ENCODE peak calls at places on chromosomes 3 and 15, in ten cellular contexts. E is GM20000, U is heart right ventricle, N is brain microvascular endothelial cell, Q is AG10803, F is tibial artery, O is lung, L is transverse colon, P is HFF-Myc, X is WTC11. D is an unnamed sample.

GRCh38 chr3:184291738-184292445 is 7.1 kb upstream of the PSMD2 start:
- DNase-seq in O (no peak), E (no peak), U (no peak), P (no peak), X (no peak), F (no peak), Q (no peak), L (no peak), N (no peak), D (no peak)

GRCh38 chr3:14143826-14144225 is 19.0 kb downstream of the TMEM43 start:
- DNase-seq in Q (peak), O (peak), E (no peak), X (no peak), F (peak), P (peak), L (peak), N (peak), U (no peak), D (no peak)

GRCh38 chr3:179589143-179589542 is 15.3 kb downstream of the MRPL47 start:
- DNase-seq in X (no peak), L (no peak), U (no peak), Q (no peak), N (no peak), O (no peak), F (no peak), E (peak), P (no peak), D (no peak)

GRCh38 chr15:90044916-90045371 is 43.8 kb downstream of the ZNF710 start:
- DNase-seq in N (no peak), E (no peak), L (no peak), F (no peak), U (no peak), P (no peak), Q (no peak), X (no peak), O (no peak), D (no peak)

GRCh38 chr3:48240711-48241491 is at the start of gene ZNF589:
- DNase-seq in N (peak), Q (peak), X (peak), O (peak), F (peak), P (peak), L (peak), E (peak), U (peak), D (peak)

GRCh38 chr3:72625616-72626337 is 222.5 kb downstream of the SHQ1 start:
- DNase-seq in O (no peak), F (no peak), X (no peak), E (no peak), Q (peak), N (no peak), L (no peak), P (no peak), U (no peak), D (no peak)

GRCh38 chr3:66344391-66344811 is 123.6 kb downstream of the SLC25A26 start:
- DNase-seq in L (peak), P (no peak), E (no peak), F (no peak), N (no peak), X (no peak), O (no peak), U (no peak), Q (no peak), D (no peak)

GRCh38 chr15:49865925-49866757 is 245.3 kb downstream of the DTWD1 start:
- DNase-seq in N (no peak), Q (no peak), X (no peak), P (peak), U (no peak), E (no peak), O (no peak), F (no peak), L (no peak), D (no peak)

GRCh38 chr3:189392969-189393368 is 221.2 kb downstream of the TPRG1 start:
- DNase-seq in O (no peak), N (no peak), X (no peak), L (peak), U (no peak), F (no peak), Q (no peak), E (no peak), P (no peak), D (no peak)

GRCh38 chr3:196533260-196533681 is 18.1 kb upstream of the SMCO1 start:
- DNase-seq in U (no peak), Q (no peak), O (no peak), N (peak), X (peak), L (no peak), P (no peak), E (no peak), F (no peak), D (no peak)

GRCh38 chr15:74976159-74976558 is 19.2 kb upstream of the SCAMP5 start:
- DNase-seq in Q (no peak), E (no peak), P (no peak), X (no peak), L (no peak), O (no peak), F (no peak), N (no peak), U (no peak), D (no peak)
- TF ChIP-seq CTCF in Q (no peak), E (no peak), P (no peak), X (no peak), L (no peak), O (no peak), F (no peak), N (peak), U (no peak), D (no peak)

DNA sequence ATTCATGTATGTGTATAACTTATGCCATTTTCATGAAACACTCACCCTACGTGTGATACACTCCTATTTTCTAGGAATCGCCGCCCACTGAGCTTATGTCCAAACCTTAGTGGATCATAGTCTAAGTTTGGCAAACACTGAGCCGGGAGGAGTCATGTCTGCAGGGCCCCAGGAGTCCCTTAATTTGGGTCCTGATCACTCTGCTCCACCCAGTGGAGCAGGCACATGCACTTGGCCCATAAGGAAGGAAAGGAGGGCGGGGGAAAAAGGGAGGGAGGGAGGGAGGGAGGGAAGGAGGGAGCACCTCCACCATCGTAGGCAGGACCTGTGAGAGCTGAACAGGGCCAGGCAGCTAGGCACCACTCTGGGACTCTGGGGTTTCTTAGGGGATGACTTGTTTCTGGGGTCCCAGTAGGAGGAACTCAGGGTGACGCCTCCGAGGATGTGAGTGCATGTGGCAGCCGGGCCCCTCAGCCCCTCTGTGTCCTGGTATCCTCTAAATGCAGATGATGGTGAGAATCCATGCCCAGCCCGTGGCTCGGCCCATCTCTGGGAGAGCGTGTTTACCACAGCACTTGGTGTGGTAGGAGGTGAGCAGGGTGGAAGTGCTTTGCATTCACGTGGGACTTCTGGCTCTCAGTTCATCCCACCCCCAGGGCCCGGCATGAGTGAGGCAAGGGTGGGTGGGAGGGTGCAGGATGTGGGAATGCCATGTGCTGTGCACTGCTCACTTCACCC is 109.4 kb downstream of the KLF13 start:
- DNase-seq in F (peak), Q (peak), N (no peak), E (no peak), X (no peak), L (no peak), O (no peak), P (no peak), U (no peak), D (no peak)
- TF ChIP-seq CTCF in F (no peak), Q (no peak), N (no peak), E (no peak), X (no peak), L (no peak), O (no peak), P (no peak), U (no peak), D (no peak)

GRCh38 chr3:39384665-39385000 is 1.5 kb downstream of the SLC25A38 start:
- DNase-seq in U (no peak), N (no peak), X (no peak), O (no peak), L (no peak), F (no peak), E (no peak), P (no peak), Q (no peak), D (no peak)

GRCh38 chr3:39385456-39386098 is 2.4 kb downstream of the SLC25A38 start:
- DNase-seq in F (no peak), X (no peak), P (no peak), N (no peak), Q (no peak), O (peak), U (no peak), E (no peak), L (no peak), D (no peak)

GRCh38 chr3:39386331-39386730 is 3.2 kb downstream of the SLC25A38 start:
- DNase-seq in X (no peak), L (no peak), Q (no peak), F (no peak), E (no peak), O (peak), U (no peak), P (no peak), N (no peak), D (no peak)

GRCh38 chr3:39383190-39383912 is at the start of gene SLC25A38:
- DNase-seq in U (peak), X (peak), Q (peak), O (peak), N (peak), F (peak), E (peak), L (peak), P (peak), D (peak)

DNA sequence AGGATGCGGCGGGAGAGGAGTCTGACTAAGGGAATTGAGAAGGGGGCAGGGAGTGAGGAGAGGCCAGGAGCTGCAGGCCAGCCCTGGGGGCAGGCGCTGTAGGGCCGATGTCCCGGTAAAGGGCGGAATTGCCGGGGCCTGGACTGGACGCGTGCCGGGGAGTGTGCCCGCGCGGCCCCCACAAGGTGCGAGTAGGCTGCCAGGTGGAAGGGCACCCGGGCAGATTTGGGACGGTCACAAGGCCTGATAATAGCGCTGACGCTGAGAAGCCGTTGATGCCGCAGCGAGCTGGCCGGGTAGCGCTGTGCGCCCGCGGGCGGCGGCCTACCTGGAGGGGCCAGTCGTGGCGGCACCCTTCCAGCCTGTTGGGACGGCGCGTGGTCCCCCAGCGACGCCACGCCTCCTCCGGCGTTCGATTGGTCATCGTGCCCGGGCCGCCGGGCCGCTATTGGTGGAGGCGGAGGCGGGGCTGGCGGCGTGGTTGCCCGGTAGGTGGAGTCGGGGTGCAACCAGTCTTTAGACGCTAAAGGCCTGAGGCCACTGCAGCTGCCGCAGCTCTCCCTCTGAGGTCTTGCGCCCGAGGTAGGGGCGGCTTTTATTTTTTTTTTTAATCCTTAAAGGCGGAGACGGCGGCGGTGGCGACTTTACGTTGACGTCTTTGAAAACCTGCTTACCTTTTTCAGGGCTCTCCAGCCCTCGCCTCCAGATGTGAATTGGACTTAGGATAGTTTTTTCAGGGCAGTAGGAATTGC is 919 bp downstream of the SLC25A38 start:
- DNase-seq in P (peak), F (peak), Q (peak), L (peak), U (peak), N (peak), X (peak), E (peak), O (peak), D (peak)
- TF ChIP-seq CTCF in P (no peak), F (peak), Q (peak), L (no peak), U (peak), N (no peak), X (no peak), E (no peak), O (peak), D (peak)

GRCh38 chr3:335250-335649 is 138.7 kb downstream of the CHL1 start:
- DNase-seq in O (no peak), U (no peak), Q (no peak), N (no peak), P (no peak), F (no peak), L (no peak), E (no peak), X (no peak), D (no peak)

GRCh38 chr3:339346-339745 is 142.8 kb downstream of the CHL1 start:
- DNase-seq in X (no peak), P (no peak), U (no peak), F (no peak), O (no peak), N (no peak), Q (no peak), L (no peak), E (no peak), D (no peak)
- TF ChIP-seq CTCF in X (no peak), P (no peak), U (no peak), F (no peak), O (no peak), N (no peak), Q (no peak), L (no peak), E (no peak), D (no peak)

GRCh38 chr15:51589881-51590570 is 32.5 kb downstream of the DMXL2 start:
- DNase-seq in N (no peak), U (no peak), Q (no peak), L (no peak), F (no peak), P (no peak), X (no peak), E (peak), O (no peak), D (no peak)
- TF ChIP-seq CTCF in N (no peak), U (no peak), Q (no peak), L (no peak), F (no peak), P (no peak), X (no peak), E (no peak), O (no peak), D (no peak)

GRCh38 chr3:57826286-57826951 is 70.3 kb downstream of the SLMAP start:
- DNase-seq in Q (peak), N (no peak), L (no peak), F (no peak), P (no peak), O (no peak), U (no peak), E (no peak), X (no peak), D (no peak)
- TF ChIP-seq CTCF in Q (peak), N (no peak), L (no peak), F (no peak), P (no peak), O (no peak), U (peak), E (no peak), X (no peak), D (no peak)

GRCh38 chr3:50299638-50299928 is 378 bp upstream of the HYAL3 start:
- DNase-seq in Q (no peak), X (no peak), P (no peak), N (no peak), O (no peak), F (no peak), L (no peak), E (no peak), U (no peak), D (no peak)

GRCh38 chr3:50299929-50300680 is 900 bp upstream of the HYAL3 start:
- DNase-seq in P (no peak), O (no peak), U (no peak), X (no peak), N (no peak), L (no peak), F (peak), Q (peak), E (no peak), D (no peak)

GRCh38 chr3:50297896-50298725 is 1.1 kb downstream of the HYAL3 start:
- DNase-seq in X (no peak), Q (no peak), O (no peak), L (no peak), E (no peak), U (no peak), P (no peak), F (no peak), N (no peak), D (no peak)

GRCh38 chr3:50297384-50297775 is 1.8 kb downstream of the HYAL3 start:
- DNase-seq in F (no peak), U (no peak), Q (no peak), E (no peak), P (no peak), O (no peak), L (no peak), X (no peak), N (no peak), D (no peak)

DNA sequence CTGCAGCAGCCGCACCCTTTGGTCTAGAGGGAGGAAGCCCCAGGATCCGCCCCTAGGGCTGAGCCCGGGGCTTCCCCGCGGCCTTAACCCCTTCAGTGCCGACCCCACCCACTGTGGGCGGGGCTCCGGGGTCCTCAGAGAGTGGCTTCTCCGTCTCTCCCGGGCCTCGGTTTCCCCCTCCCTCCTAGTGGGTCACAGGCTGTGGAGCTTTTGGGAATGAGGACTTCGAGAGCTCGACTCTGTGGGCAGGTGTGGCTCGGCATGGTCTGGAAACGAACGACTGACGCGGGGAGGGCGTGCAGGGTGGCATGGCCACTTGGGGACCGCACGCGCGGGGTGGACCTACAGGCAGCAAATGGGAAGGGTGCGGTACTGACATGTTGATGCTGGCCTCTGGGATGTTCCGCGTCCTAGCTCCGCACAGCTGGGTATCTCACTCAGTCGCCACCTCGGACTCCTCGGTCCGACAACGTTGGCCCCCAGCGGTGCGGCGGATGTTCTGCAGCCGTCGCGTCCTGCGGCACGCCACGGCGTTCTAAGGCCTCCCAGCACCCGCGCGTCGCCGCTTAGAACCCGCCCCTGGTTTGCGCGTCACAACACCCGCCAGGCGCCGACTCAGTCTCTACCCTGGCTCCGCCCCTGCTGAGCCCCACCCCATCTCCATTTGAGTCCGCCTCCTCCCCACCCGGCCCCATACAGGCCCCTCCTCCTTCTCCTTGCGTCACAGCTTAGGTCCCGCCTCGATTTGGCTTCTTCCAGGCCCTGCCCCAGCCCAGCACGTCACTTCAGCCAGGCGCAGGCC is at the start of the genes HYAL3 and NAA80:
- DNase-seq in N (peak), U (peak), P (peak), L (peak), F (peak), O (peak), Q (peak), E (peak), X (peak), D (peak)
- TF ChIP-seq CTCF in N (peak), U (peak), P (no peak), L (peak), F (peak), O (peak), Q (peak), E (no peak), X (no peak), D (peak)

GRCh38 chr3:171185959-171186358 is 159.4 kb upstream of the SLC2A2 start:
- DNase-seq in L (no peak), N (no peak), X (no peak), F (no peak), U (no peak), O (no peak), E (no peak), P (no peak), Q (no peak), D (no peak)

GRCh38 chr3:171185359-171185758 is 158.8 kb upstream of the SLC2A2 start:
- DNase-seq in O (no peak), N (no peak), F (no peak), P (no peak), L (no peak), X (no peak), E (no peak), Q (no peak), U (no peak), D (no peak)

GRCh38 chr3:171181907-171182690 is 155.6 kb upstream of the SLC2A2 start:
- DNase-seq in U (no peak), X (no peak), O (no peak), P (no peak), E (no peak), F (no peak), L (no peak), Q (peak), N (peak), D (no peak)

GRCh38 chr3:171184372-171184771 is 157.9 kb upstream of the SLC2A2 start:
- DNase-seq in L (no peak), X (no peak), E (peak), P (no peak), N (no peak), O (no peak), U (no peak), Q (no peak), F (no peak), D (no peak)

DNA sequence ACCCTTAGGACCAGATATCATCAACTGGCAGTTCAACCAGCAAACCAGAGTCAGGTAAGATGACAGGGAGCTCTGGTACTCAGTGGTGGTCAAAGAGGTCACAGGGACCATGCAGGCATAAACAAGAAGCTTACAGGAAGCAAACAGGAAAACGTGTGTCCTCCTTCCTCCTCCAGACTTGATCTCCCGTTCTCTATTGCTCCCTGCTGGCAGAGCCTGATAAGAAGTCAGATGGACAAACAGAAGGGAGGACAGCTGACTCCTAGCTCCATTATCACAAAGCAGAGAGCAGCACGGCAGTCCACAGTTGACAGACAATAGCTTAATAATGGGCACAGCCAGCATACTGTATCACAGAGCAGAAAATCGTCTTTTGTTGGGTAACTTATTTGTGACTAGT is 156.5 kb upstream of the SLC2A2 start:
- DNase-seq in F (no peak), Q (peak), N (no peak), O (no peak), E (no peak), L (no peak), U (no peak), P (no peak), X (no peak), D (no peak)
- TF ChIP-seq CTCF in F (no peak), Q (peak), N (peak), O (no peak), E (no peak), L (peak), U (no peak), P (peak), X (no peak), D (peak)